ENCODE peak calls at places on chromosomes 4 and X, in five cellular contexts. One of them, this sample, is unnamed.

GRCh38 chr4:17562157-17562556 is 14.8 kb upstream of the LAP3 start:
- DNase-seq in CD4-positive, alpha-beta T cell: no peak
- DNase-seq in brain microvascular endothelial cell: no peak
- DNase-seq in astrocyte of the spinal cord: no peak
- DNase-seq in dorsolateral prefrontal cortex: peak; percentile 40
- DNase-seq in this sample: no peak

GRCh38 chr4:57764840-57765239 is 654.7 kb upstream of the IGFBP7 start:
- DNase-seq in CD4-positive, alpha-beta T cell: no peak
- DNase-seq in astrocyte of the spinal cord: no peak
- DNase-seq in dorsolateral prefrontal cortex: peak; percentile 61
- DNase-seq in brain microvascular endothelial cell: no peak
- DNase-seq in this sample: no peak

GRCh38 chrX:50470103-50471031 is at the start of gene DGKK:
- DNase-seq in brain microvascular endothelial cell: no peak
- DNase-seq in astrocyte of the spinal cord: no peak
- DNase-seq in CD4-positive, alpha-beta T cell: no peak
- DNase-seq in dorsolateral prefrontal cortex: no peak
- DNase-seq in this sample: no peak

GRCh38 chr4:98994474-98995182 is 893 bp upstream of the METAP1 start:
- DNase-seq in CD4-positive, alpha-beta T cell: no peak
- DNase-seq in dorsolateral prefrontal cortex: no peak
- DNase-seq in brain microvascular endothelial cell: no peak
- DNase-seq in astrocyte of the spinal cord: no peak
- DNase-seq in this sample: no peak

GRCh38 chrX:136260801-136261200 is 9.6 kb upstream of the MAP7D3 start:
- DNase-seq in CD4-positive, alpha-beta T cell: no peak
- DNase-seq in brain microvascular endothelial cell: peak; percentile 74
- DNase-seq in astrocyte of the spinal cord: peak; percentile 75
- DNase-seq in dorsolateral prefrontal cortex: peak; percentile 49
- DNase-seq in this sample: no peak

GRCh38 chr4:148574502-148574901 is 132.3 kb upstream of the NR3C2 start:
- DNase-seq in dorsolateral prefrontal cortex: no peak
- DNase-seq in astrocyte of the spinal cord: peak; percentile 70
- DNase-seq in brain microvascular endothelial cell: peak; percentile 37
- DNase-seq in CD4-positive, alpha-beta T cell: no peak
- DNase-seq in this sample: no peak

GRCh38 chr4:6123116-6123515 is 77.2 kb downstream of the JAKMIP1 start:
- DNase-seq in astrocyte of the spinal cord: no peak
- DNase-seq in dorsolateral prefrontal cortex: no peak
- DNase-seq in CD4-positive, alpha-beta T cell: no peak
- DNase-seq in brain microvascular endothelial cell: no peak
- DNase-seq in this sample: no peak

GRCh38 chrX:74506310-74507115 is 85.2 kb downstream of the SLC16A2 start:
- DNase-seq in CD4-positive, alpha-beta T cell: no peak
- DNase-seq in astrocyte of the spinal cord: no peak
- DNase-seq in dorsolateral prefrontal cortex: no peak
- DNase-seq in brain microvascular endothelial cell: no peak
- DNase-seq in this sample: no peak

GRCh38 chrX:23907106-23907495 is 637 bp downstream of the APOO start:
- DNase-seq in brain microvascular endothelial cell: no peak
- DNase-seq in CD4-positive, alpha-beta T cell: no peak
- DNase-seq in dorsolateral prefrontal cortex: no peak
- DNase-seq in astrocyte of the spinal cord: no peak
- DNase-seq in this sample: no peak

GRCh38 chr4:122668241-122668640 is 47.4 kb upstream of the IL21 start:
- DNase-seq in dorsolateral prefrontal cortex: no peak
- DNase-seq in brain microvascular endothelial cell: no peak
- DNase-seq in CD4-positive, alpha-beta T cell: no peak
- DNase-seq in astrocyte of the spinal cord: peak; percentile 71
- DNase-seq in this sample: no peak

GRCh38 chr4:154854362-154854761 is 73.3 kb downstream of the RBM46 start:
- DNase-seq in brain microvascular endothelial cell: no peak
- DNase-seq in dorsolateral prefrontal cortex: no peak
- DNase-seq in CD4-positive, alpha-beta T cell: no peak
- DNase-seq in astrocyte of the spinal cord: no peak
- DNase-seq in this sample: no peak

GRCh38 chr4:182293836-182294235 is 50.6 kb downstream of the TENM3 start:
- DNase-seq in dorsolateral prefrontal cortex: no peak
- DNase-seq in brain microvascular endothelial cell: no peak
- DNase-seq in CD4-positive, alpha-beta T cell: no peak
- DNase-seq in astrocyte of the spinal cord: no peak
- DNase-seq in this sample: no peak

GRCh38 chr4:123361195-123361861 is 35.3 kb upstream of the SPRY1 start:
- DNase-seq in CD4-positive, alpha-beta T cell: no peak
- DNase-seq in astrocyte of the spinal cord: peak; percentile 87
- DNase-seq in dorsolateral prefrontal cortex: peak; percentile 26
- DNase-seq in brain microvascular endothelial cell: peak; percentile 52
- DNase-seq in this sample: no peak

GRCh38 chr4:548976-549375 is 27.1 kb downstream of the TMEM271 start:
- DNase-seq in dorsolateral prefrontal cortex: no peak
- DNase-seq in astrocyte of the spinal cord: no peak
- DNase-seq in CD4-positive, alpha-beta T cell: no peak
- DNase-seq in brain microvascular endothelial cell: no peak
- DNase-seq in this sample: no peak

GRCh38 chr4:19739101-19739651 is 512.5 kb upstream of the SLIT2 start:
- DNase-seq in astrocyte of the spinal cord: peak; percentile 95
- DNase-seq in CD4-positive, alpha-beta T cell: no peak
- DNase-seq in dorsolateral prefrontal cortex: no peak
- DNase-seq in brain microvascular endothelial cell: peak; percentile 95
- DNase-seq in this sample: no peak

GRCh38 chrX:9829308-9830267 is 43.4 kb downstream of the SHROOM2 start:
- DNase-seq in brain microvascular endothelial cell: peak; percentile 62
- DNase-seq in astrocyte of the spinal cord: peak; percentile 86
- DNase-seq in dorsolateral prefrontal cortex: no peak
- DNase-seq in CD4-positive, alpha-beta T cell: no peak
- DNase-seq in this sample: no peak

GRCh38 chrX:123601437-123601836 is 131.4 kb downstream of the THOC2 start:
- DNase-seq in dorsolateral prefrontal cortex: no peak
- DNase-seq in brain microvascular endothelial cell: no peak
- DNase-seq in astrocyte of the spinal cord: no peak
- DNase-seq in CD4-positive, alpha-beta T cell: no peak
- DNase-seq in this sample: no peak

GRCh38 chr4:26473893-26474292 is 16.4 kb downstream of the CCKAR start:
- DNase-seq in brain microvascular endothelial cell: no peak
- DNase-seq in astrocyte of the spinal cord: no peak
- DNase-seq in dorsolateral prefrontal cortex: no peak
- DNase-seq in CD4-positive, alpha-beta T cell: no peak
- DNase-seq in this sample: no peak

GRCh38 chrX:519741-520140 is 110.8 kb upstream of the SHOX start:
- DNase-seq in dorsolateral prefrontal cortex: no peak
- DNase-seq in brain microvascular endothelial cell: no peak
- DNase-seq in astrocyte of the spinal cord: no peak
- DNase-seq in CD4-positive, alpha-beta T cell: no peak
- DNase-seq in this sample: no peak

GRCh38 chr4:52659722-52660261 is 691 bp upstream of the USP46 start:
- DNase-seq in dorsolateral prefrontal cortex: peak; percentile 33
- DNase-seq in astrocyte of the spinal cord: peak; percentile 29
- DNase-seq in brain microvascular endothelial cell: peak; percentile 13
- DNase-seq in CD4-positive, alpha-beta T cell: no peak
- DNase-seq in this sample: no peak

GRCh38 chr4:184459413-184459812 is 14.9 kb downstream of the IRF2 start:
- DNase-seq in astrocyte of the spinal cord: peak; percentile 44
- DNase-seq in CD4-positive, alpha-beta T cell: no peak
- DNase-seq in brain microvascular endothelial cell: no peak
- DNase-seq in dorsolateral prefrontal cortex: no peak
- DNase-seq in this sample: no peak

GRCh38 chr4:54228563-54229501 is at the start of gene PDGFRA:
- DNase-seq in brain microvascular endothelial cell: peak; percentile 18
- DNase-seq in astrocyte of the spinal cord: peak; percentile 89
- DNase-seq in CD4-positive, alpha-beta T cell: no peak
- DNase-seq in dorsolateral prefrontal cortex: no peak
- DNase-seq in this sample: no peak

GRCh38 chr4:78379991-78380739 is 171.4 kb upstream of the ANXA3 start:
- DNase-seq in CD4-positive, alpha-beta T cell: no peak
- DNase-seq in brain microvascular endothelial cell: no peak
- DNase-seq in astrocyte of the spinal cord: peak; percentile 39
- DNase-seq in dorsolateral prefrontal cortex: no peak
- DNase-seq in this sample: no peak

DNA sequence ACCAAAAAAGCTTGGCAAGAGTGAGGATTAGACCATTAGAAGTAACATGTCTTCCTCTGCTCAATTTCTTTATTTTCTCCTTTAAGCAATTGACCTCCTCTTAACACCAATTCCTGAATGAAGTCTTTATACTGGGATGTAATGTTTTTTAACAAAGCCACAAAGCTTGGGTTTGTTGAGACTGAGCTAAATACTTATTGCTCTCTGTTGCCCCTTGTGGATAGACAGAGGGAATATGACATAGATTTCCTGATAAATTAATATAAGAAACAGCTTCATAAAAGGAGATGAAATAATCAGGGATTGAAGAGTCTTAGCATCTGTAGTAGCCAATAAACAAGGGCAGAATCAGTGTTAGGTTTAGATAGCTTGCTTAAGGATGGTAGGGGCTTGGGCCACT is 57.6 kb downstream of the CCDC160 start:
- DNase-seq in dorsolateral prefrontal cortex: no peak
- DNase-seq in brain microvascular endothelial cell: no peak
- DNase-seq in astrocyte of the spinal cord: peak; percentile 0
- DNase-seq in CD4-positive, alpha-beta T cell: no peak
- DNase-seq in this sample: no peak
- TF ChIP-seq CTCF in dorsolateral prefrontal cortex: no peak
- TF ChIP-seq CTCF in brain microvascular endothelial cell: peak; percentile 36
- TF ChIP-seq CTCF in astrocyte of the spinal cord: peak; percentile 37
- TF ChIP-seq CTCF in CD4-positive, alpha-beta T cell: no peak
- TF ChIP-seq CTCF in this sample: no peak

GRCh38 chrX:47571896-47572295 is 10.3 kb upstream of the TIMP1 start:
- DNase-seq in astrocyte of the spinal cord: no peak
- DNase-seq in dorsolateral prefrontal cortex: no peak
- DNase-seq in brain microvascular endothelial cell: no peak
- DNase-seq in CD4-positive, alpha-beta T cell: no peak
- DNase-seq in this sample: no peak

GRCh38 chrX:47566841-47567240 is 5.8 kb downstream of the ARAF start:
- DNase-seq in CD4-positive, alpha-beta T cell: no peak
- DNase-seq in dorsolateral prefrontal cortex: no peak
- DNase-seq in brain microvascular endothelial cell: no peak
- DNase-seq in astrocyte of the spinal cord: no peak
- DNase-seq in this sample: no peak

GRCh38 chrX:47570794-47571193 is 9.8 kb downstream of the ARAF start:
- DNase-seq in brain microvascular endothelial cell: no peak
- DNase-seq in astrocyte of the spinal cord: no peak
- DNase-seq in CD4-positive, alpha-beta T cell: no peak
- DNase-seq in dorsolateral prefrontal cortex: no peak
- DNase-seq in this sample: no peak

GRCh38 chrX:47571215-47571614 is 10.2 kb downstream of the ARAF start:
- DNase-seq in astrocyte of the spinal cord: no peak
- DNase-seq in CD4-positive, alpha-beta T cell: no peak
- DNase-seq in brain microvascular endothelial cell: no peak
- DNase-seq in dorsolateral prefrontal cortex: peak; percentile 32
- DNase-seq in this sample: no peak

GRCh38 chrX:47568656-47569295 is 7.8 kb downstream of the ARAF start:
- DNase-seq in brain microvascular endothelial cell: no peak
- DNase-seq in dorsolateral prefrontal cortex: no peak
- DNase-seq in CD4-positive, alpha-beta T cell: peak; percentile 27
- DNase-seq in astrocyte of the spinal cord: no peak
- DNase-seq in this sample: no peak
- TF ChIP-seq CTCF in brain microvascular endothelial cell: peak; percentile 57
- TF ChIP-seq CTCF in dorsolateral prefrontal cortex: no peak
- TF ChIP-seq CTCF in CD4-positive, alpha-beta T cell: peak; percentile 37
- TF ChIP-seq CTCF in astrocyte of the spinal cord: peak; percentile 45
- TF ChIP-seq CTCF in this sample: peak; percentile 63

GRCh38 chrX:81377329-81377728 is 175.4 kb downstream of the SH3BGRL start:
- DNase-seq in dorsolateral prefrontal cortex: no peak
- DNase-seq in brain microvascular endothelial cell: peak; percentile 3
- DNase-seq in astrocyte of the spinal cord: peak; percentile 31
- DNase-seq in CD4-positive, alpha-beta T cell: no peak
- DNase-seq in this sample: no peak
- TF ChIP-seq CTCF in dorsolateral prefrontal cortex: peak; percentile 48
- TF ChIP-seq CTCF in brain microvascular endothelial cell: peak; percentile 40
- TF ChIP-seq CTCF in astrocyte of the spinal cord: peak; percentile 49
- TF ChIP-seq CTCF in CD4-positive, alpha-beta T cell: peak; percentile 45
- TF ChIP-seq CTCF in this sample: peak; percentile 61

DNA sequence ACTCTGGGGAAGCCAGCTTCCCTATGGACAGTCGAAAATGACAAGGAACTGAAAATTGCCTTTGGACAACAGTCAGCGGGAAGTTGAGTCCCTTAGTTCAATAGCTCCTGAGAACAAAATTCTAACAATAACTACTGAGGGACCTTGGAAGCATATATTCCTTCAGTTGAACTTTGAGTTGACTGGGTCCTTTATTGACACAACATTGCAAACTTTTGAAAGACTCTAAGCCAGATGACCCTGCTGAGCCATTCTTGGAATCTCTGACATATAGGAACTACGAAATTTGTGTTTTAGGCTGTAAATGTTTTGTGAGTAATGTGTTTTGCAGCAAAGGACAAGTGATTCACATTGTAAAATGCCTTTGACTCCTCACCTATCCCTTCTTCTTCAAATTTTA is 548.8 kb upstream of the LCORL start:
- DNase-seq in dorsolateral prefrontal cortex: no peak
- DNase-seq in brain microvascular endothelial cell: no peak
- DNase-seq in CD4-positive, alpha-beta T cell: no peak
- DNase-seq in astrocyte of the spinal cord: no peak
- DNase-seq in this sample: no peak
- TF ChIP-seq CTCF in dorsolateral prefrontal cortex: no peak
- TF ChIP-seq CTCF in brain microvascular endothelial cell: no peak
- TF ChIP-seq CTCF in CD4-positive, alpha-beta T cell: no peak
- TF ChIP-seq CTCF in astrocyte of the spinal cord: no peak
- TF ChIP-seq CTCF in this sample: no peak

DNA sequence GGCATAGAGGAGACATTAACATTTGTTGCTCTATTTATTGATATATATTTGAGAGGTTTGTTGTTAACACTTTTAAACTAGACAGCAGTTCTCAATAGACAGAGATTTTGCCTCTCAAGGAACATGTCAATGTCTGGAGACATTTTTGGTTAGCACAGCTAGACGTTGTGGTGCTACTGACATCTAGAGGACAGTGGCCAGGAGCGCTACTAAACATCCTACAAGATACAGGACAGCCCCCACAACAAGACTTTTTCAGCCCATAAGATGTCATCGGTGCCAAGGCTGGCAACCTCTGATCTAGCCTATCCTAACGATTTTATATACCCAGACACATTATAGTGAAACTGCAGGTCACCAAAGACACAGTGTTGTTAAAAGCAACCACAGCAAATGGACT is 18.4 kb upstream of the CTSO start:
- DNase-seq in astrocyte of the spinal cord: peak; percentile 26
- DNase-seq in brain microvascular endothelial cell: peak; percentile 45
- DNase-seq in dorsolateral prefrontal cortex: peak; percentile 21
- DNase-seq in CD4-positive, alpha-beta T cell: no peak
- DNase-seq in this sample: no peak
- TF ChIP-seq CTCF in astrocyte of the spinal cord: peak; percentile 48
- TF ChIP-seq CTCF in brain microvascular endothelial cell: peak; percentile 69
- TF ChIP-seq CTCF in dorsolateral prefrontal cortex: peak; percentile 13
- TF ChIP-seq CTCF in CD4-positive, alpha-beta T cell: no peak
- TF ChIP-seq CTCF in this sample: peak; percentile 17

This sample was measured in CD14-positive monocyte.